ENCODE peak calls at places on chromosomes 7 and 10, in nine cellular contexts. One of them, this sample, is unnamed.

GRCh38 chr7:157528785-157529341 is 192.1 kb downstream of the DNAJB6 start:
- DNase-seq in CD8-positive, alpha-beta memory T cell: no peak
- DNase-seq in HEK293T: no peak
- DNase-seq in stromal cell of bone marrow: no peak
- DNase-seq in HTR-8/SVneo: no peak
- DNase-seq in Calu3: no peak
- DNase-seq in Daoy: no peak
- DNase-seq in brain microvascular endothelial cell: no peak
- DNase-seq in T-helper 9 cell: no peak
- DNase-seq in this sample: no peak

GRCh38 chr10:10687751-10688150 is 329.9 kb upstream of the CELF2 start:
- DNase-seq in CD8-positive, alpha-beta memory T cell: no peak
- DNase-seq in HEK293T: no peak
- DNase-seq in stromal cell of bone marrow: no peak
- DNase-seq in HTR-8/SVneo: no peak
- DNase-seq in Calu3: no peak
- DNase-seq in Daoy: no peak
- DNase-seq in brain microvascular endothelial cell: no peak
- DNase-seq in T-helper 9 cell: no peak
- DNase-seq in this sample: no peak

GRCh38 chr7:91940572-91941341 is at the start of gene AKAP9:
- DNase-seq in CD8-positive, alpha-beta memory T cell: peak; percentile 90
- DNase-seq in HEK293T: peak; percentile 74
- DNase-seq in stromal cell of bone marrow: peak; percentile 57
- DNase-seq in HTR-8/SVneo: peak; percentile 70
- DNase-seq in Calu3: peak; percentile 83
- DNase-seq in Daoy: peak; percentile 90
- DNase-seq in brain microvascular endothelial cell: peak; percentile 68
- DNase-seq in T-helper 9 cell: peak; percentile 84
- DNase-seq in this sample: peak; percentile 85

GRCh38 chr7:34058791-34059550 is 153.6 kb downstream of the BMPER start:
- DNase-seq in CD8-positive, alpha-beta memory T cell: no peak
- DNase-seq in HEK293T: no peak
- DNase-seq in stromal cell of bone marrow: no peak
- DNase-seq in HTR-8/SVneo: no peak
- DNase-seq in Calu3: no peak
- DNase-seq in Daoy: no peak
- DNase-seq in brain microvascular endothelial cell: no peak
- DNase-seq in T-helper 9 cell: no peak
- DNase-seq in this sample: no peak

GRCh38 chr10:11165591-11166543 is 148.2 kb downstream of the CELF2 start:
- DNase-seq in CD8-positive, alpha-beta memory T cell: peak; percentile 83
- DNase-seq in HEK293T: peak; percentile 64
- DNase-seq in stromal cell of bone marrow: peak; percentile 15
- DNase-seq in HTR-8/SVneo: peak; percentile 10
- DNase-seq in Calu3: no peak
- DNase-seq in Daoy: peak; percentile 18
- DNase-seq in brain microvascular endothelial cell: no peak
- DNase-seq in T-helper 9 cell: peak; percentile 61
- DNase-seq in this sample: peak; percentile 55

GRCh38 chr7:92872701-92873100 is 36.3 kb upstream of the CDK6 start:
- DNase-seq in CD8-positive, alpha-beta memory T cell: no peak
- DNase-seq in HEK293T: no peak
- DNase-seq in stromal cell of bone marrow: peak; percentile 49
- DNase-seq in HTR-8/SVneo: no peak
- DNase-seq in Calu3: no peak
- DNase-seq in Daoy: peak; percentile 72
- DNase-seq in brain microvascular endothelial cell: no peak
- DNase-seq in T-helper 9 cell: no peak
- DNase-seq in this sample: no peak

GRCh38 chr10:124448696-124449169 is 1.1 kb downstream of the NKX1-2 start:
- DNase-seq in CD8-positive, alpha-beta memory T cell: no peak
- DNase-seq in HEK293T: peak; percentile 46
- DNase-seq in stromal cell of bone marrow: no peak
- DNase-seq in HTR-8/SVneo: no peak
- DNase-seq in Calu3: no peak
- DNase-seq in Daoy: no peak
- DNase-seq in brain microvascular endothelial cell: no peak
- DNase-seq in T-helper 9 cell: no peak
- DNase-seq in this sample: no peak

GRCh38 chr10:43890124-43890523 is 241.4 kb upstream of the ZNF32 start:
- DNase-seq in CD8-positive, alpha-beta memory T cell: no peak
- DNase-seq in HEK293T: no peak
- DNase-seq in stromal cell of bone marrow: peak; percentile 65
- DNase-seq in HTR-8/SVneo: no peak
- DNase-seq in Calu3: no peak
- DNase-seq in Daoy: no peak
- DNase-seq in brain microvascular endothelial cell: peak; percentile 40
- DNase-seq in T-helper 9 cell: no peak
- DNase-seq in this sample: no peak

GRCh38 chr7:151179946-151180345 is 7.1 kb downstream of the ASB10 start:
- DNase-seq in CD8-positive, alpha-beta memory T cell: no peak
- DNase-seq in HEK293T: no peak
- DNase-seq in stromal cell of bone marrow: no peak
- DNase-seq in HTR-8/SVneo: no peak
- DNase-seq in Calu3: no peak
- DNase-seq in Daoy: no peak
- DNase-seq in brain microvascular endothelial cell: no peak
- DNase-seq in T-helper 9 cell: no peak
- DNase-seq in this sample: no peak

GRCh38 chr10:27626821-27627359 is 118.7 kb downstream of the MKX start:
- DNase-seq in CD8-positive, alpha-beta memory T cell: no peak
- DNase-seq in HEK293T: no peak
- DNase-seq in stromal cell of bone marrow: no peak
- DNase-seq in HTR-8/SVneo: no peak
- DNase-seq in Calu3: no peak
- DNase-seq in Daoy: no peak
- DNase-seq in brain microvascular endothelial cell: no peak
- DNase-seq in T-helper 9 cell: no peak
- DNase-seq in this sample: no peak

GRCh38 chr10:93431361-93431760 is 50.8 kb downstream of the MYOF start:
- DNase-seq in CD8-positive, alpha-beta memory T cell: no peak
- DNase-seq in HEK293T: no peak
- DNase-seq in stromal cell of bone marrow: no peak
- DNase-seq in HTR-8/SVneo: no peak
- DNase-seq in Calu3: no peak
- DNase-seq in Daoy: no peak
- DNase-seq in brain microvascular endothelial cell: no peak
- DNase-seq in T-helper 9 cell: no peak
- DNase-seq in this sample: no peak

GRCh38 chr10:132143162-132143561 is 43.6 kb upstream of the DPYSL4 start:
- DNase-seq in CD8-positive, alpha-beta memory T cell: no peak
- DNase-seq in HEK293T: no peak
- DNase-seq in stromal cell of bone marrow: no peak
- DNase-seq in HTR-8/SVneo: no peak
- DNase-seq in Calu3: no peak
- DNase-seq in Daoy: no peak
- DNase-seq in brain microvascular endothelial cell: no peak
- DNase-seq in T-helper 9 cell: no peak
- DNase-seq in this sample: no peak

This sample was measured in memory B cell.